ENCODE peak calls at places on chromosome X, in nine cellular contexts. One of them, this sample, is unnamed. For H3K4me1, the result is how much of the 10 kb centered on the place peaks cover.

GRCh38 chrX:14029039-14029424 is 660 bp downstream of the GEMIN8 start:
- DNase-seq in prostate gland: no peak
- DNase-seq in transverse colon: no peak
- DNase-seq in spleen: no peak
- DNase-seq in suprapubic skin: no peak
- DNase-seq in HepG2: no peak
- DNase-seq in endothelial cell of umbilical vein: no peak
- DNase-seq in HCT116: no peak
- DNase-seq in GM23338: no peak
- DNase-seq in this sample: no peak

GRCh38 chrX:50905334-50905733 is 5.2 kb upstream of the BMP15 start:
- DNase-seq in transverse colon: peak
- DNase-seq in HepG2: peak
- DNase-seq in GM23338: peak
- DNase-seq in HCT116: no peak
- DNase-seq in prostate gland: no peak
- DNase-seq in suprapubic skin: no peak
- DNase-seq in endothelial cell of umbilical vein: no peak
- DNase-seq in spleen: no peak
- DNase-seq in this sample: no peak

GRCh38 chrX:70301716-70302115 is 11.8 kb downstream of the KIF4A start:
- DNase-seq in GM23338: no peak
- DNase-seq in endothelial cell of umbilical vein: peak
- DNase-seq in HepG2: no peak
- DNase-seq in transverse colon: no peak
- DNase-seq in prostate gland: no peak
- DNase-seq in HCT116: no peak
- DNase-seq in spleen: no peak
- DNase-seq in suprapubic skin: no peak
- DNase-seq in this sample: no peak

GRCh38 chrX:139293991-139294390 is 236.5 kb upstream of the F9 start:
- DNase-seq in transverse colon: no peak
- DNase-seq in HCT116: no peak
- DNase-seq in prostate gland: no peak
- DNase-seq in spleen: no peak
- DNase-seq in HepG2: no peak
- DNase-seq in suprapubic skin: no peak
- DNase-seq in endothelial cell of umbilical vein: no peak
- DNase-seq in GM23338: no peak
- DNase-seq in this sample: no peak

GRCh38 chrX:56729152-56729557 is at the start of gene NBDY:
- DNase-seq in suprapubic skin: no peak
- DNase-seq in endothelial cell of umbilical vein: peak
- DNase-seq in HCT116: no peak
- DNase-seq in HepG2: no peak
- DNase-seq in spleen: no peak
- DNase-seq in prostate gland: peak
- DNase-seq in GM23338: peak
- DNase-seq in transverse colon: peak
- DNase-seq in this sample: peak

GRCh38 chrX:149570668-149571067 is 16.6 kb downstream of the MAGEA9B start:
- DNase-seq in HepG2: no peak
- DNase-seq in HCT116: no peak
- DNase-seq in spleen: no peak
- DNase-seq in prostate gland: no peak
- DNase-seq in transverse colon: no peak
- DNase-seq in GM23338: no peak
- DNase-seq in suprapubic skin: no peak
- DNase-seq in endothelial cell of umbilical vein: no peak
- DNase-seq in this sample: no peak

GRCh38 chrX:45233541-45233940 is 32.9 kb upstream of the DIPK2B start:
- DNase-seq in prostate gland: no peak
- DNase-seq in endothelial cell of umbilical vein: peak
- DNase-seq in transverse colon: no peak
- DNase-seq in HCT116: no peak
- DNase-seq in HepG2: no peak
- DNase-seq in GM23338: no peak
- DNase-seq in suprapubic skin: no peak
- DNase-seq in spleen: no peak
- DNase-seq in this sample: no peak

GRCh38 chrX:36357855-36358254 is 438.3 kb downstream of the CFAP47 start:
- DNase-seq in prostate gland: no peak
- DNase-seq in GM23338: no peak
- DNase-seq in HepG2: no peak
- DNase-seq in endothelial cell of umbilical vein: no peak
- DNase-seq in transverse colon: no peak
- DNase-seq in spleen: no peak
- DNase-seq in HCT116: no peak
- DNase-seq in suprapubic skin: no peak
- DNase-seq in this sample: no peak

GRCh38 chrX:23503835-23504539 is 163.3 kb upstream of the PRDX4 start:
- DNase-seq in transverse colon: peak
- DNase-seq in GM23338: peak
- DNase-seq in HepG2: peak
- DNase-seq in HCT116: peak
- DNase-seq in endothelial cell of umbilical vein: peak
- DNase-seq in suprapubic skin: no peak
- DNase-seq in spleen: no peak
- DNase-seq in prostate gland: peak
- DNase-seq in this sample: no peak

GRCh38 chrX:5474282-5474681 is 754.4 kb downstream of the NLGN4X start:
- DNase-seq in endothelial cell of umbilical vein: no peak
- DNase-seq in GM23338: no peak
- DNase-seq in HepG2: no peak
- DNase-seq in transverse colon: no peak
- DNase-seq in HCT116: no peak
- DNase-seq in prostate gland: no peak
- DNase-seq in suprapubic skin: no peak
- DNase-seq in spleen: no peak
- DNase-seq in this sample: no peak

GRCh38 chrX:54447461-54447860 is 7.3 kb downstream of the TSR2 start:
- DNase-seq in prostate gland: no peak
- DNase-seq in HepG2: no peak
- DNase-seq in suprapubic skin: no peak
- DNase-seq in spleen: no peak
- DNase-seq in endothelial cell of umbilical vein: no peak
- DNase-seq in transverse colon: no peak
- DNase-seq in GM23338: peak
- DNase-seq in HCT116: no peak
- DNase-seq in this sample: no peak

GRCh38 chrX:120840826-120841225 is 34.8 kb downstream of the CT47B1 start:
- DNase-seq in endothelial cell of umbilical vein: peak
- DNase-seq in HCT116: no peak
- DNase-seq in GM23338: no peak
- DNase-seq in prostate gland: no peak
- DNase-seq in spleen: no peak
- DNase-seq in HepG2: no peak
- DNase-seq in suprapubic skin: no peak
- DNase-seq in transverse colon: no peak
- DNase-seq in this sample: no peak

GRCh38 chrX:120625366-120625765 is 4.5 kb downstream of the C1GALT1C1 start:
- DNase-seq in GM23338: no peak
- DNase-seq in HCT116: no peak
- DNase-seq in transverse colon: no peak
- DNase-seq in endothelial cell of umbilical vein: no peak
- DNase-seq in prostate gland: no peak
- DNase-seq in suprapubic skin: no peak
- DNase-seq in spleen: no peak
- DNase-seq in HepG2: no peak
- DNase-seq in this sample: no peak

GRCh38 chrX:132217203-132218073 is 1.8 kb downstream of the RAP2C start:
- DNase-seq in spleen: peak
- DNase-seq in GM23338: peak
- DNase-seq in prostate gland: peak
- DNase-seq in transverse colon: peak
- DNase-seq in HCT116: peak
- DNase-seq in HepG2: peak
- DNase-seq in endothelial cell of umbilical vein: peak
- DNase-seq in suprapubic skin: peak
- DNase-seq in this sample: peak

DNA sequence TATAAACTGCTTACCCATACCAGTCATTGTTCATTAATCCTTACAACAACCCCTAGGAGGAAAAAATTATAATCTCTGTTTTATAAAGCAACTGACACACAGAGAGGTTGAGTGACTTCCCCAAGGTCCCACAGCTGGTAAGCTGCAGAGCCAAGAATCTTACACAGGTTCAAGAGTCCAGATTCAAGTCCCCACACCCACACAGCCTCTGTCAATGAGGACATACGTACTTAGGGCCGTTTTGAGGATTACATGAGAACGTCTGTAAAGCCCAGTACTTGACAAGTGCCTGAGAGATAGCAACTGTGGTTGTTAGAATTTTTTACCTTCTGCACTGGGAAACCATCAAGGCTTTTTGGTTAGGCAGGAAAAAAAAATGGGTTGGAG is 556 bp upstream of the SLC25A43 start:
- DNase-seq in transverse colon: peak
- DNase-seq in GM23338: no peak
- DNase-seq in HepG2: peak
- DNase-seq in prostate gland: no peak
- DNase-seq in HCT116: no peak
- DNase-seq in suprapubic skin: no peak
- DNase-seq in spleen: no peak
- DNase-seq in endothelial cell of umbilical vein: no peak
- DNase-seq in this sample: no peak
- TF ChIP-seq CTCF in transverse colon: no peak
- TF ChIP-seq CTCF in GM23338: no peak
- TF ChIP-seq CTCF in HepG2: no peak
- TF ChIP-seq CTCF in prostate gland: no peak
- TF ChIP-seq CTCF in HCT116: no peak
- TF ChIP-seq CTCF in suprapubic skin: no peak
- TF ChIP-seq CTCF in spleen: no peak
- TF ChIP-seq CTCF in endothelial cell of umbilical vein: no peak
- TF ChIP-seq CTCF in this sample: no peak

DNA sequence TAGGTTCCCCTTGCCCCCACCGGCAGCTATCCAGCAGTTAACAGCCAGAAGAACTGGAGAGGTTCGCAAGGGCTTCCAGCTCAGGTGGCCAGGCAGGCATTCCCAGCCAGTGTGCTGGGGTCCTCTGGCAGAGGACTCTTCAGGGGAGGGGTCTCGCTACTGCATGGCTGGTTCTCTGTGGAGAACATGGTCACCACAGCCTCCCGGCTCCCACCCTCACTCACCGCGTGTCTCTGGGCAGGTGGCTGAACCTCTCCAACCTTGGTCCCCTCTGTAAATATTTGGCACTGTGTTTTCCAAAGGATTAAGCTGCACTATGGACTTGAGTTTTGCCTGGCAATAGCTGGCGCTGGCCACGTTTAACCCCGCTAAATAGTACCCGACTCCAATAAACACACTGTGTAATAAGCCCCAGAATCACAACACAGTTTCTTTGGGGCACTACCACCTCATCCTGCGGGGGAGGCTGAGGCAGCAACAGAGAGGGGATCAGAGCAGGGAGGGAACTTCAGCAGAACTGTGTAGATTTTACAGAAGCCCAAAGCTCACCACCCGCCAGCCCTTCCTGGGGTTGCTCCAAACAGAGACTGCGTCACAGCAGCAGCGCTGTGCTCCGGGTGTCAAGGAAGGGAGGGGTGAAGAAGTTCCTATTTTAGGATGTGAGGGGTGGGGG is 15.2 kb downstream of the BCOR start:
- DNase-seq in spleen: no peak
- DNase-seq in transverse colon: no peak
- DNase-seq in GM23338: no peak
- DNase-seq in HepG2: peak
- DNase-seq in endothelial cell of umbilical vein: no peak
- DNase-seq in HCT116: no peak
- DNase-seq in prostate gland: no peak
- DNase-seq in suprapubic skin: no peak
- DNase-seq in this sample: no peak
- H3K4me1 ChIP-seq in spleen: under half
- H3K4me1 ChIP-seq in transverse colon: under half
- H3K4me1 ChIP-seq in GM23338: half or more
- H3K4me1 ChIP-seq in HepG2: half or more
- H3K4me1 ChIP-seq in endothelial cell of umbilical vein: under half
- H3K4me1 ChIP-seq in HCT116: under half
- H3K4me1 ChIP-seq in prostate gland: under half
- H3K4me1 ChIP-seq in suprapubic skin: half or more
- H3K4me1 ChIP-seq in this sample: under half

DNA sequence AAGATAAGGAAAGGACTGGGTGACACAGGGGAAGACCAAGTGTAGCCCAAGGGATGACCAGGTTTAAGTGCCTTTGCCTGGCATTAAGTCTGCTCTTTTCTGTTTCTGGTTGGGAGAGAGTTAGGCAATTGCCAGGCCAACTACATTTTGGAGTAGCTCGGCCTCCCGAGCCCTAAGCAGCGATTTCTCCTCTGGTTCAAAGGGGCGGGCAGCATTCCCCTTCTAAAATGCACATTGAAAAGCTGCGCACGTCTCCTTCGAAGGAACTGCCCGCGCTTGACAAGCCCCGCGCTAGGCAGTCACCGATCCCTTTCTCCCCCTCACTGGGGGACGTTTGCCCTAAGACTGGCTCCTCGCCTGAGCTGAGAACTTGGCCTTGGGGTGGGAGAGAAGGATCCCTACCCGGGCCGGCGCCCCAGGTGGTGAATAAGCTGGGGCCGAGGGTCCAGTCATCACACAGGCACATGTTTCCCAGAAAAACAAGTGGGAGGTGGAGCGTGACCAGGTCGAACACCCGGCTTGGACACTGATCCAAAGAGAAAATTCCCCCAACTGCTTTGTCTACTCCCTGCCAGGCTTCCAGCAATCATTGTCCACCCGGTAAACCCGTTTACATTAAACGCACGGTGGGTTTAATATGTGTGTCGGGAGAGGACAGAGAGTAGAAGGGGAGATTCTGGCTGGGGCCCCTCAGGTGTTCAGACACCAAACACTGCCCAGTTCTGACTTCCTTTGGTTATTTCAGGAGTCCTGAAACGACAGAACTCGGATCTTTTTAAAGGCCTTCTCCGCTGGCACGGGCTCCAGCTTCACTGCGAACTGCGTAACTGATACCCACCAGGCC is 4.0 kb downstream of the ARX start:
- DNase-seq in GM23338: no peak
- DNase-seq in prostate gland: no peak
- DNase-seq in suprapubic skin: no peak
- DNase-seq in HepG2: no peak
- DNase-seq in spleen: no peak
- DNase-seq in HCT116: no peak
- DNase-seq in endothelial cell of umbilical vein: no peak
- DNase-seq in transverse colon: no peak
- DNase-seq in this sample: no peak
- TF ChIP-seq POLR2AphosphoS5 in GM23338: no peak
- TF ChIP-seq POLR2AphosphoS5 in prostate gland: no peak
- TF ChIP-seq POLR2AphosphoS5 in suprapubic skin: no peak
- TF ChIP-seq POLR2AphosphoS5 in HepG2: no peak
- TF ChIP-seq POLR2AphosphoS5 in spleen: no peak
- TF ChIP-seq POLR2AphosphoS5 in HCT116: no peak
- TF ChIP-seq POLR2AphosphoS5 in endothelial cell of umbilical vein: no peak
- TF ChIP-seq POLR2AphosphoS5 in transverse colon: no peak
- TF ChIP-seq POLR2AphosphoS5 in this sample: no peak

GRCh38 chrX:32408389-32408788 is 803.0 kb downstream of the DMD start:
- DNase-seq in spleen: no peak
- DNase-seq in transverse colon: no peak
- DNase-seq in endothelial cell of umbilical vein: no peak
- DNase-seq in GM23338: peak
- DNase-seq in HepG2: no peak
- DNase-seq in HCT116: no peak
- DNase-seq in suprapubic skin: no peak
- DNase-seq in prostate gland: no peak
- DNase-seq in this sample: no peak
- TF ChIP-seq CTCF in spleen: no peak
- TF ChIP-seq CTCF in transverse colon: no peak
- TF ChIP-seq CTCF in endothelial cell of umbilical vein: no peak
- TF ChIP-seq CTCF in GM23338: peak
- TF ChIP-seq CTCF in HepG2: peak
- TF ChIP-seq CTCF in HCT116: no peak
- TF ChIP-seq CTCF in suprapubic skin: no peak
- TF ChIP-seq CTCF in prostate gland: no peak
- TF ChIP-seq CTCF in this sample: no peak

This sample was measured in upper lobe of left lung.